ENCODE peak calls at places on chromosomes 1 and 21, in five cellular contexts. A is type B pancreatic cell; J is CD8-positive, alpha-beta T cell; D is fibroblast of mammary gland; I is neural progenitor cell. P is an unnamed sample.

GRCh38 chr1:33029921-33030320 is 6.8 kb downstream of the AK2 start:
- DNase-seq in A (no peak), J (no peak), D (no peak), I (no peak), P (no peak)

GRCh38 chr1:163596541-163597258 is 274.9 kb downstream of the NUF2 start:
- DNase-seq in A (no peak), J (no peak), D (no peak), I (no peak), P (no peak)

GRCh38 chr1:193183019-193183643 is 3.3 kb downstream of the B3GALT2 start:
- DNase-seq in A (no peak), J (no peak), D (peak), I (peak), P (no peak)

GRCh38 chr1:27973771-27974452 is 14.1 kb downstream of the XKR8 start:
- DNase-seq in A (no peak), J (no peak), D (no peak), I (no peak), P (no peak)

GRCh38 chr1:154908937-154909336 is 27.6 kb downstream of the PMVK start:
- DNase-seq in A (no peak), J (no peak), D (no peak), I (no peak), P (no peak)

GRCh38 chr1:112389689-112390088 is 6.3 kb upstream of the CTTNBP2NL start:
- DNase-seq in A (no peak), J (no peak), D (peak), I (no peak), P (no peak)

GRCh38 chr1:101299710-101300109 is 62.9 kb downstream of the S1PR1 start:
- DNase-seq in A (no peak), J (no peak), D (no peak), I (no peak), P (no peak)

GRCh38 chr1:226276077-226276682 is 32.8 kb downstream of the LIN9 start:
- DNase-seq in A (no peak), J (no peak), D (no peak), I (no peak), P (no peak)

GRCh38 chr1:2143814-2144500 is 50.6 kb downstream of the FAAP20 start:
- DNase-seq in A (no peak), J (no peak), D (no peak), I (no peak), P (no peak)

GRCh38 chr21:33871171-33871570 is 44.4 kb downstream of the ATP5PO start:
- DNase-seq in A (no peak), J (no peak), D (peak), I (no peak), P (no peak)

GRCh38 chr1:210736681-210737080 is 397.3 kb downstream of the KCNH1 start:
- DNase-seq in A (no peak), J (no peak), D (no peak), I (no peak), P (no peak)

GRCh38 chr1:243316366-243316989 is 60.6 kb downstream of the SDCCAG8 start:
- DNase-seq in A (no peak), J (no peak), D (no peak), I (peak), P (no peak)

GRCh38 chr1:45573231-45573804 is 10.5 kb upstream of the NASP start:
- DNase-seq in A (no peak), J (no peak), D (no peak), I (peak), P (no peak)

GRCh38 chr21:14057313-14057712 is 153.4 kb downstream of the LIPI start:
- DNase-seq in A (no peak), J (no peak), D (no peak), I (no peak), P (no peak)

GRCh38 chr21:14058566-14058965 is 152.2 kb downstream of the LIPI start:
- DNase-seq in A (no peak), J (no peak), D (no peak), I (no peak), P (no peak)

GRCh38 chr21:14054682-14055081 is 156.1 kb downstream of the LIPI start:
- DNase-seq in A (no peak), J (no peak), D (no peak), I (no peak), P (no peak)

GRCh38 chr21:14056771-14057191 is 154.0 kb downstream of the LIPI start:
- DNase-seq in A (no peak), J (no peak), D (no peak), I (no peak), P (no peak)
- TF ChIP-seq CTCF in A (no peak), J (no peak), D (no peak), I (no peak), P (no peak)

DNA sequence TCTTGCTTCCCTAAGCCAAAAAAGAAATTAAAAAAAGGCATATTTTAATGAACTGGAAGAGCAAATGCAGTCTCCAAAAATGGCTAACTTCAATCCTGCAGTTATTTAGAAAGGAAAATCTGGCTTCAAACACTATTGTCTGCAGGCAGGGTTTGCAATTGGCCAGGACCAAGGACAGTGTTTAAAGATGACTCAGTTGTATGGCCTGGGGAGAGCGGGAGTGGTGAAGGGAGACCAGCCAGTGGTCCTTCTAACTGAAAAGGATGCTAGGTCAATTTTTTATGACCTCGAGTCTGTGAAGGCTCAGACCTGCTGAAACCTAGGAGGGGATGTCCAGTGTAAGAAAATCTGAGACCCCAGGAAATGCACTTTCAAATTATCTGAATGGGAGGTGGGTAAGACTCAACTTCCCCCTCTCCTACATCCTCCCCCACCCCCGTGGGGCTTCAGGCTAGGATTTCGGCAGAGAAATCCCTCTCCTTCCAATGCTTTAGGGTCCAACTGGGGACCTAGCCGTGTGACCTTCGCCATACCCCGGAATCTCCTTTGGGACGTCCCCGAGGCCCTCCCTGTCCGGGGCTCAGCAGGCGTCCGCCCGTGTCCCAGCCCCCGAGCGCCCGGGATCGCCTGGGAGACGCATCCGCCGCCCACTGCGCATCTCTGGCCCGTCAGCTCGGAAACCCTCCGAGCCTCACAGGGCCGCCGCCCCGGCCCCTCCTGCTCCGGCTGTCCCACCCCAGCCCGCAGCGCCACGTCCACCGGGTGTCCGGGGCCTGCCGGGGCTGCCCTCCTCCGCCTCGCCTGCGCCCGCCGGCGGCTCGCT is 587 bp upstream of the RIMKLA start:
- DNase-seq in A (peak), J (no peak), D (peak), I (peak), P (no peak)
- TF ChIP-seq CTCF in A (no peak), J (no peak), D (no peak), I (no peak), P (no peak)

DNA sequence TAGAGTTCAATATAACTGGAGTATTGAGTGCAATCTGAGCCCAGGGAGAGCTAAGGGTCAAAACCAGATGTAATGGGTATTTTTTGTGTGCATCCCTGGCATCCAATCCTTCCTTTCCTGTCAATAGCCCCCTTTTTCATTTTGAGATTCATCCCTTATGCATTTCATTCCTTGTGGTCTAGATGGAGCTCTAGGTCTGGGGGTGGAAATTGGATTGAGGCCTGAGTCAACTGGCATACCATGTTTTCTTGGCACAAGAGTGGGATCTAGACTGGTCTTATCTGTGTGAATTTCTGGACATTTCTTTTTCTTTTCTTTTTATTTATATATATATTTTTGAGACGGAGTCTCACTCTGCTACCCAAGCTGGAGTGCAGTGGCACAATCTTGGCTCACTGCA is 67.3 kb upstream of the RAB3GAP2 start:
- DNase-seq in A (no peak), J (no peak), D (peak), I (no peak), P (no peak)
- TF ChIP-seq CTCF in A (no peak), J (no peak), D (peak), I (no peak), P (no peak)

GRCh38 chr1:229507951-229508822 is at the start of gene NUP133:
- DNase-seq in A (peak), J (peak), D (peak), I (peak), P (peak)
- TF ChIP-seq CTCF in A (no peak), J (no peak), D (no peak), I (no peak), P (no peak)

GRCh38 chr1:231240883-231241735 is at the start of gene GNPAT:
- DNase-seq in A (peak), J (peak), D (peak), I (peak), P (peak)
- TF ChIP-seq CTCF in A (no peak), J (no peak), D (no peak), I (no peak), P (no peak)

DNA sequence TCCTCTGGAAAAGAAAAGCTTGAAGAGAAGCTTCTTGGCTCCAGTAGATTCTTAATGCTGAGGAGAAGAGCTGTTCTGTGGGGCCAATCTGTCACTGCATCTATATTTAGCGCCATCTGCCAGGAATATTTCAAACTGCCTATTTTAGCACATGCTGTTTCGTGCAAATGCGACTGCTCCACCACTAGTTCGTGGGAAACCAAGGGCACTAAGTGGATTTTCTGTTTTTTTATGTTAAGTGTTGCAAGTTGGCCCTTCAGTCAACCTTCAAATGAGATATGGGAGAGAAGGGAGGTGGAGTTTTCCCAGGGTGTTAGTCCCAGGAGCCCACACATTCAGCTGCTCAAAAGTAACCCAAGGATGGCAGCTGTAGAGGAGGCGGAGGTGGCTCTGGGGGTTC is 91.9 kb downstream of the TSEN15 start:
- DNase-seq in A (no peak), J (no peak), D (peak), I (no peak), P (no peak)
- TF ChIP-seq CTCF in A (no peak), J (no peak), D (no peak), I (no peak), P (no peak)